ENCODE peak calls at places on chromosomes 2 and 18, in seven cellular contexts. K is mucosa of gallbladder, F is lower leg skin, N is AG08395, U is T47D, T is uterus, S is astrocyte of the spinal cord. C is an unnamed sample.

GRCh38 chr2:45964226-45964841 is 312.9 kb downstream of the PRKCE start:
- DNase-seq in S (peak), N (peak), U (no peak), F (peak), K (peak), T (peak), C (peak)

GRCh38 chr18:24227976-24228660 is 89.3 kb downstream of the CABYR start:
- DNase-seq in N (peak), S (peak), U (no peak), F (no peak), T (no peak), K (no peak), C (no peak)

GRCh38 chr18:2707559-2708168 is 52.1 kb downstream of the SMCHD1 start:
- DNase-seq in T (no peak), N (no peak), F (no peak), U (no peak), K (no peak), S (no peak), C (no peak)

GRCh38 chr2:190626656-190627055 is 22.2 kb upstream of the NAB1 start:
- DNase-seq in T (no peak), F (no peak), S (no peak), K (no peak), N (peak), U (no peak), C (no peak)

GRCh38 chr2:18584608-18584954 is 4.8 kb downstream of the NT5C1B start:
- DNase-seq in K (no peak), N (no peak), F (no peak), U (no peak), T (no peak), S (no peak), C (no peak)

GRCh38 chr2:62920070-62920469 is 130.6 kb upstream of the OTX1 start:
- DNase-seq in K (no peak), F (no peak), U (no peak), S (no peak), N (no peak), T (no peak), C (no peak)

GRCh38 chr18:13616041-13616440 is 110.3 kb downstream of the FAM210A start:
- DNase-seq in U (no peak), N (no peak), T (no peak), K (no peak), S (no peak), F (no peak), C (no peak)

GRCh38 chr18:13982136-13982535 is 66.8 kb upstream of the MC2R start:
- DNase-seq in T (no peak), U (no peak), K (no peak), S (no peak), F (no peak), N (no peak), C (no peak)

GRCh38 chr2:102499558-102499957 is 26.5 kb downstream of the SLC9A4 start:
- DNase-seq in T (no peak), F (no peak), S (no peak), N (no peak), U (no peak), K (no peak), C (no peak)

GRCh38 chr18:11500153-11501122 is 109.0 kb upstream of the SLC35G4 start:
- DNase-seq in K (peak), T (no peak), S (peak), F (no peak), N (peak), U (no peak), C (peak)

GRCh38 chr2:135948642-135949355 is 36.6 kb downstream of the DARS1 start:
- DNase-seq in N (peak), T (no peak), F (no peak), S (peak), K (no peak), U (no peak), C (no peak)

GRCh38 chr2:141379965-141380624 is 750.7 kb downstream of the LRP1B start:
- DNase-seq in T (no peak), N (no peak), S (no peak), F (no peak), U (no peak), K (no peak), C (no peak)

GRCh38 chr2:218230882-218231281 is 13.9 kb downstream of the ARPC2 start:
- DNase-seq in T (no peak), F (no peak), N (peak), S (peak), U (no peak), K (peak), C (no peak)

GRCh38 chr2:67268806-67269205 is 128.3 kb upstream of the ETAA1 start:
- DNase-seq in T (no peak), U (no peak), N (peak), K (no peak), F (no peak), S (peak), C (no peak)

GRCh38 chr18:48470484-48471180 is 61.4 kb upstream of the ZBTB7C start:
- DNase-seq in K (no peak), S (no peak), F (no peak), U (no peak), T (no peak), N (peak), C (no peak)

GRCh38 chr2:241950413-241950863 is 80.9 kb downstream of the RTP5 start:
- DNase-seq in K (no peak), F (no peak), S (no peak), U (no peak), T (no peak), N (no peak), C (no peak)

GRCh38 chr18:78160961-78161656 is 818.5 kb upstream of the SALL3 start:
- DNase-seq in T (no peak), U (no peak), S (no peak), N (no peak), K (no peak), F (no peak), C (no peak)

GRCh38 chr2:46451131-46451711 is 28.1 kb upstream of the TMEM247 start:
- DNase-seq in F (no peak), T (no peak), K (no peak), S (no peak), U (no peak), N (peak), C (no peak)

GRCh38 chr2:216210711-216211131 is 101.6 kb downstream of the XRCC5 start:
- DNase-seq in F (no peak), U (no peak), K (no peak), N (peak), T (no peak), S (peak), C (no peak)

GRCh38 chr18:63249781-63250180 is 69.8 kb downstream of the BCL2 start:
- DNase-seq in T (no peak), K (no peak), S (peak), U (no peak), N (no peak), F (no peak), C (no peak)

GRCh38 chr2:84459028-84459943 is at the start of gene SUCLG1:
- DNase-seq in T (peak), U (peak), N (peak), F (peak), S (peak), K (peak), C (peak)

GRCh38 chr18:22427797-22428549 is 10.3 kb upstream of the CTAGE1 start:
- DNase-seq in K (no peak), N (no peak), T (no peak), S (no peak), F (no peak), U (no peak), C (no peak)

GRCh38 chr2:114265256-114265655 is 177.2 kb upstream of the DPP10 start:
- DNase-seq in U (no peak), N (no peak), S (no peak), F (no peak), T (no peak), K (no peak), C (no peak)

GRCh38 chr2:128448331-128449225 is 129.9 kb upstream of the HS6ST1 start:
- DNase-seq in S (no peak), T (no peak), F (peak), K (no peak), U (no peak), N (no peak), C (no peak)

GRCh38 chr2:171703574-171704347 is 16.5 kb downstream of the DYNC1I2 start:
- DNase-seq in N (peak), F (no peak), K (no peak), S (peak), T (no peak), U (no peak), C (no peak)

GRCh38 chr2:58569460-58570185 is 328.5 kb upstream of the FANCL start:
- DNase-seq in U (no peak), N (peak), T (no peak), S (no peak), F (no peak), K (no peak), C (no peak)

GRCh38 chr2:121608967-121609366 is 40.3 kb downstream of the CLASP1 start:
- DNase-seq in N (no peak), U (no peak), T (no peak), K (no peak), F (no peak), S (no peak), C (no peak)